ENCODE peak calls at places on chromosomes 2 and 18, in four cellular contexts. B is H9, Y is H1, F is mesenchymal stem cell. H is an unnamed sample.

GRCh38 chr2:126527836-126528490 is 128.0 kb upstream of the GYPC start:
- DNase-seq in Y (peak; percentile 79), B (peak; percentile 80), F (peak; percentile 61), H (no peak)

GRCh38 chr2:72993585-72994280 is 76.4 kb downstream of the EMX1 start:
- DNase-seq in B (peak; percentile 21), Y (no peak), F (no peak), H (no peak)

GRCh38 chr2:12672711-12673315 is 43.9 kb upstream of the TRIB2 start:
- DNase-seq in B (no peak), F (no peak), Y (no peak), H (no peak)

GRCh38 chr2:238525990-238526389 is 99.3 kb downstream of the ASB1 start:
- DNase-seq in B (no peak), F (no peak), Y (no peak), H (no peak)

GRCh38 chr2:176612736-176613135 is 343.5 kb downstream of the MTX2 start:
- DNase-seq in B (no peak), F (no peak), Y (no peak), H (no peak)

GRCh38 chr2:28713582-28714292 is 37.9 kb upstream of the PPP1CB start:
- DNase-seq in Y (no peak), B (no peak), F (peak; percentile 77), H (no peak)

GRCh38 chr2:196500686-196501431 is 138.7 kb upstream of the CCDC150 start:
- DNase-seq in F (peak; percentile 10), Y (no peak), B (no peak), H (no peak)

GRCh38 chr2:50729306-50730105 is 302.4 kb downstream of the NRXN1 start:
- DNase-seq in F (no peak), B (no peak), Y (no peak), H (no peak)

GRCh38 chr2:24818721-24819167 is 25.5 kb downstream of the CENPO start:
- DNase-seq in B (no peak), F (no peak), Y (peak; percentile 39), H (no peak)

GRCh38 chr2:135182190-135182589 is 130.1 kb downstream of the RAB3GAP1 start:
- DNase-seq in F (no peak), Y (no peak), B (no peak), H (peak; percentile 9)

GRCh38 chr2:216918088-216918680 is 58.3 kb upstream of the TNP1 start:
- DNase-seq in Y (no peak), F (peak; percentile 41), B (no peak), H (no peak)

GRCh38 chr18:63613420-63613819 is 26.3 kb downstream of the SERPINB13 start:
- DNase-seq in F (no peak), B (no peak), Y (no peak), H (no peak)

GRCh38 chr2:104452558-104452957 is 401.4 kb upstream of the POU3F3 start:
- DNase-seq in F (no peak), Y (no peak), B (no peak), H (no peak)

GRCh38 chr2:208049006-208049405 is 23.7 kb upstream of the PLEKHM3 start:
- DNase-seq in Y (no peak), B (no peak), F (no peak), H (no peak)

GRCh38 chr18:11119550-11119949 is 29.8 kb downstream of the PIEZO2 start:
- DNase-seq in F (peak; percentile 45), B (no peak), Y (no peak), H (no peak)

GRCh38 chr2:108305901-108306300 is 17.2 kb downstream of the SULT1C2 start:
- DNase-seq in B (no peak), Y (no peak), F (no peak), H (no peak)

GRCh38 chr2:223725494-223725893 is 111.9 kb downstream of the AP1S3 start:
- DNase-seq in F (peak; percentile 97), Y (peak; percentile 74), B (peak; percentile 89), H (peak; percentile 80)

GRCh38 chr2:121078869-121079268 is 206.1 kb downstream of the TFCP2L1 start:
- DNase-seq in B (no peak), F (no peak), Y (no peak), H (no peak)

GRCh38 chr18:51195602-51196115 is 1.8 kb downstream of the MEX3C start:
- DNase-seq in B (peak; percentile 69), Y (peak; percentile 48), F (peak; percentile 46), H (peak; percentile 68)

GRCh38 chr2:240960309-240960962 is 38.0 kb upstream of the SNED1 start:
- DNase-seq in Y (peak; percentile 48), F (peak; percentile 69), B (peak; percentile 22), H (no peak)

GRCh38 chr18:21307578-21307977 is 65.5 kb downstream of the GREB1L start:
- DNase-seq in B (no peak), Y (no peak), F (no peak), H (no peak)
- H2BK12ac ChIP-seq in B (no peak overlapping the region), Y (no peak overlapping the region), F (no peak overlapping the region), H (no peak overlapping the region)

GRCh38 chr2:177908824-177909223 is 163.8 kb downstream of the PDE11A start:
- DNase-seq in F (no peak), Y (no peak), B (no peak), H (no peak)

GRCh38 chr2:177906041-177906718 is 166.4 kb downstream of the PDE11A start:
- DNase-seq in Y (peak; percentile 95), F (peak; percentile 73), B (peak; percentile 89), H (peak; percentile 71)

GRCh38 chr2:177902395-177903160 is 170.0 kb downstream of the PDE11A start:
- DNase-seq in F (no peak), Y (no peak), B (no peak), H (no peak)

GRCh38 chr2:177908182-177908581 is 164.4 kb downstream of the PDE11A start:
- DNase-seq in Y (no peak), B (peak; percentile 38), F (no peak), H (no peak)

GRCh38 chr2:177905640-177906039 is 166.9 kb downstream of the PDE11A start:
- DNase-seq in F (no peak), Y (no peak), B (no peak), H (no peak)
- H2BK15ac ChIP-seq in F (no peak overlapping the region), Y (no peak overlapping the region), B (no peak overlapping the region), H (no peak overlapping the region)

GRCh38 chr2:116490511-116491145 is 1323.9 kb upstream of the DDX18 start:
- DNase-seq in Y (no peak), F (peak; percentile 63), B (no peak), H (no peak)
- H2BK12ac ChIP-seq in Y (no peak overlapping the region), F (no peak overlapping the region), B (no peak overlapping the region), H (no peak overlapping the region)

GRCh38 chr2:203809084-203809521 is 58.5 kb upstream of the CTLA4 start:
- DNase-seq in B (no peak), Y (no peak), F (peak; percentile 32), H (peak; percentile 29)
- H2BK15ac ChIP-seq in B (no peak overlapping the region), Y (no peak overlapping the region), F (no peak overlapping the region), H (no peak overlapping the region)

DNA sequence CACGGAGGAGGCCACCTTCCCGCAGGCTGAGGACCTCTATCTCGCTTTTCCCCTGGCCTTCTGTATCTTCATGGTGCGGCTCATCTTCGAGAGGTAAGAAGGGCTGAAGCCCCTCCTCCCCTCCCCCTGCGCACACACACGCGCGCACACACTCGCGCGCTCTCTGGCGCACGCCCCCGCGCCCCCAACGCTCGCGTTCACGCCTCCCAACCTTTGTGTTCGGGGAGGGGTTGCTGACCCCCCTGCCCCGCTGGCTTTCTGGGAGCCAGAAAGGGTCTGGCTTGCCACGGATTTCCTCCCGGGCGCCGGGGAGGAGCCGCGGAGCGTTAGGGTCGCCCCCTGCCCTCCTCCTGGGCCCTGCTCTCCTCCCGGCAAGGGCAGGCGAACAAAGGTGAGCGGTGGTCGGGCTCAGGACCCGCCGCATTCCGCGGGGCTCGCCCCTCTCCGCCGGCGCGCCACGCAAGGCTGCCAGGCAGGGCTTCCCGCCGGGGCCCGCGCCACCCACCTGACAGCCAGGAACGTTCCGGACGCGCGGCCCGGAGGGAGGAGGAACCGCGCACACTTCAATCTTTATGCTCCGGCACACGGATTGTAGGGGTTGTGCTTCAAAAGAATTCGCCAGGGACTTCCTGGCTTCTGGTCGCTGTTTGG is 579 bp downstream of the CERS6 start:
- DNase-seq in B (no peak), Y (peak; percentile 71), F (peak; percentile 36), H (peak; percentile 62)
- H2BK12ac ChIP-seq in B (no peak overlapping the region), Y (no peak overlapping the region), F (peak overlapping the region; percentile 93), H (no peak overlapping the region)

GRCh38 chr18:23723121-23723520 is 33.9 kb downstream of the LAMA3 start:
- DNase-seq in Y (no peak), B (no peak), F (peak; percentile 54), H (no peak)

GRCh38 chr18:23719634-23720201 is 30.5 kb downstream of the LAMA3 start:
- DNase-seq in F (peak; percentile 95), Y (no peak), B (no peak), H (no peak)

GRCh38 chr18:23718731-23719130 is 29.5 kb downstream of the LAMA3 start:
- DNase-seq in Y (no peak), B (no peak), F (no peak), H (no peak)

GRCh38 chr18:23722646-23723045 is 33.4 kb downstream of the LAMA3 start:
- DNase-seq in Y (no peak), F (peak; percentile 43), B (no peak), H (no peak)

DNA sequence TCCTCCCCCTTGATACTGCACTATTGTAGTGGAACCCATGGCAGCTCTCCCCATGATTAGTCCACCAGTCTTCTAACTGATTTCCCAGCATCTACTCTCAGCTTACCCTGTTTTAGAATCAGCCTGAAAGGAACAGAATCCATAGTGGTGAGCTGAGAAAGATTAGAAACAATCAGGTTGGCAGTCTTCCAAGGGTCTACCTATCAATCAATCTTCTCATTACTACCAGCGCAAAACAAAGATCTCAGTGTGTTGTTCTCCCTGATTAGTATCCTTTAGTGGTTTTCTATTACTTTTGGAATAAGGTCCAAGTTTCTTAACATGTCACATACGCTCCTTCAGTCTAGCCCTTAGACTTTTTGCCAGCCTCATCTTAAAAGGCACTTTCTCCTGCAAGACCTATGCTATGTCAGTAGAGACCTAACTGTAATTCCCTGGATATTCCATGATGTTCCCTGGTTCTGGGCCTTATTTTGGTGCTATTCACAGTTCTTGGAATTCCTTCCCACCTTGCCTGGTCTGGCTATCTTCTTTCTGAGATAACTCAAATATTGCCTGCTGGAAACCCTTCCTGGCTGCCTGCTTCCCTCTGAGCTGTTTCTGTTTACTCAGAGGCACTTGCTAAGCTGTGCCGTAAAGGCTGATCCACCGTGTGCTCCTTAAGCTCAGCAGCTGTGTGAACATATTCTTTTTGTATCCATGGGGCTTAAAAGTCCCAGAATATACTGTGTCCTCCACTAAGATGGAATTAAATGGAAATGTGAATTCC is 32.6 kb downstream of the LAMA3 start:
- DNase-seq in F (peak; percentile 46), B (no peak), Y (no peak), H (no peak)
- H2BK15ac ChIP-seq in F (no peak overlapping the region), B (no peak overlapping the region), Y (no peak overlapping the region), H (no peak overlapping the region)

GRCh38 chr2:39512941-39513340 is 75.9 kb upstream of the MAP4K3 start:
- DNase-seq in F (peak; percentile 78), B (no peak), Y (no peak), H (no peak)
- H2BK12ac ChIP-seq in F (no peak overlapping the region), B (no peak overlapping the region), Y (no peak overlapping the region), H (no peak overlapping the region)

GRCh38 chr2:45721150-45721549 is 69.7 kb downstream of the PRKCE start:
- DNase-seq in F (no peak), Y (no peak), B (no peak), H (no peak)
- H2BK15ac ChIP-seq in F (no peak overlapping the region), Y (no peak overlapping the region), B (no peak overlapping the region), H (no peak overlapping the region)

GRCh38 chr18:48992791-48993555 is 42.2 kb upstream of the SMAD7 start:
- DNase-seq in F (no peak), B (no peak), Y (no peak), H (no peak)
- H2BK12ac ChIP-seq in F (peak overlapping the region; percentile 26), B (no peak overlapping the region), Y (peak overlapping the region; percentile 50), H (no peak overlapping the region)

H was measured in neuronal stem cell.